ENCODE peak calls at places on chromosomes 6 and 20, in ten cellular contexts. X is cerebellar cortex; L is HS-5; B is mesendoderm; I is activated CD4-positive, alpha-beta T cell treated with anti-CD3 and anti-CD28 coated beads, Interleukin-2, amount 50 U/mL, for 1 hour; A is neural crest cell; U is PC-3; Y is endothelial cell; T is naive thymus-derived CD8-positive, alpha-beta T cell; Z is retina. J is an unnamed sample.
A peak's percentile ranks its signal among the peaks of the same experiment; 100 is the strongest.

GRCh38 chr6:11710221-11710836 is 68.3 kb downstream of the ADTRP start:
- DNase-seq in Z (peak; percentile 23), Y (no peak), A (no peak), L (no peak), T (peak; percentile 43), U (no peak), I (peak; percentile 61), X (no peak), B (peak; percentile 16), J (no peak)

GRCh38 chr6:157056275-157056674 is 267.0 kb downstream of the TMEM242 start:
- DNase-seq in X (no peak), I (no peak), U (no peak), Y (no peak), L (no peak), A (no peak), Z (no peak), T (no peak), B (no peak), J (no peak)

GRCh38 chr6:90411292-90411781 is 114.7 kb upstream of the BACH2 start:
- DNase-seq in B (peak; percentile 82), T (peak; percentile 7), A (no peak), X (no peak), U (peak; percentile 93), L (no peak), Y (no peak), I (peak; percentile 47), Z (no peak), J (peak; percentile 17)

GRCh38 chr6:21999012-21999528 is 297.8 kb downstream of the PRL start:
- DNase-seq in Y (no peak), B (peak; percentile 77), Z (peak; percentile 53), L (peak; percentile 15), I (no peak), U (no peak), X (peak; percentile 23), A (no peak), T (no peak), J (no peak)

GRCh38 chr6:38149526-38149925 is 330.0 kb downstream of the ZFAND3 start:
- DNase-seq in U (no peak), T (no peak), X (no peak), L (no peak), B (peak; percentile 85), Z (no peak), Y (no peak), A (no peak), I (no peak), J (no peak)

GRCh38 chr6:29887330-29887818 is 55.0 kb upstream of the HLA-A start:
- DNase-seq in L (no peak), A (no peak), Y (no peak), I (peak; percentile 44), B (peak; percentile 31), U (peak; percentile 12), X (peak; percentile 33), T (peak; percentile 31), Z (no peak), J (no peak)

GRCh38 chr6:16273266-16273665 is 34.9 kb downstream of the GMPR start:
- DNase-seq in B (no peak), U (peak; percentile 11), A (no peak), Y (no peak), I (no peak), T (no peak), X (peak; percentile 46), L (no peak), Z (no peak), J (no peak)

GRCh38 chr20:62768815-62769287 is 27.4 kb upstream of the MRGBP start:
- DNase-seq in A (no peak), L (no peak), I (no peak), Y (no peak), U (no peak), T (no peak), Z (peak; percentile 70), X (no peak), B (no peak), J (no peak)

GRCh38 chr6:56311086-56311485 is 63.7 kb upstream of the COL21A1 start:
- DNase-seq in A (no peak), I (no peak), Y (no peak), U (no peak), B (no peak), T (no peak), L (no peak), X (no peak), Z (no peak), J (no peak)

GRCh38 chr6:162379762-162380409 is 347.7 kb downstream of the PRKN start:
- DNase-seq in Z (peak; percentile 46), L (peak; percentile 3), I (no peak), Y (no peak), A (no peak), U (no peak), T (no peak), X (no peak), B (no peak), J (no peak)

GRCh38 chr6:166365221-166365620 is 17.5 kb downstream of the MPC1 start:
- DNase-seq in Z (no peak), B (peak; percentile 81), L (no peak), I (no peak), U (no peak), T (no peak), A (no peak), X (no peak), Y (no peak), J (no peak)

GRCh38 chr6:147418523-147418922 is 90.0 kb upstream of the SAMD5 start:
- DNase-seq in Y (no peak), Z (no peak), A (no peak), B (no peak), T (no peak), X (no peak), I (no peak), L (no peak), U (no peak), J (no peak)

GRCh38 chr6:170180671-170181337 is 110.1 kb downstream of the DLL1 start:
- DNase-seq in X (no peak), Z (no peak), Y (no peak), L (no peak), T (no peak), A (no peak), B (no peak), U (no peak), I (no peak), J (no peak)

GRCh38 chr20:52294106-52294628 is 102.6 kb upstream of the ZFP64 start:
- DNase-seq in U (peak; percentile 28), Y (no peak), L (no peak), B (no peak), X (no peak), Z (no peak), I (no peak), A (no peak), T (no peak), J (no peak)

GRCh38 chr6:13278991-13279390 is 49.3 kb downstream of the TBC1D7 start:
- DNase-seq in T (no peak), A (no peak), B (no peak), U (no peak), L (peak; percentile 56), Y (no peak), Z (no peak), I (no peak), X (no peak), J (no peak)

GRCh38 chr6:167804281-167805013 is 22.3 kb upstream of the AFDN start:
- DNase-seq in A (no peak), I (no peak), Y (no peak), Z (no peak), L (no peak), B (no peak), T (no peak), U (no peak), X (no peak), J (no peak)

GRCh38 chr6:27883136-27883535 is 29.1 kb downstream of the OR2B2 start:
- DNase-seq in B (no peak), X (no peak), A (no peak), U (no peak), Y (no peak), I (no peak), T (no peak), Z (no peak), L (no peak), J (no peak)

GRCh38 chr20:346640-347316 is at the start of gene NRSN2:
- DNase-seq in X (peak; percentile 78), A (peak; percentile 56), T (no peak), Y (peak; percentile 70), Z (peak; percentile 81), U (peak; percentile 65), L (no peak), B (peak; percentile 83), I (no peak), J (peak; percentile 40)

GRCh38 chr6:166621114-166621540 is 5.9 kb downstream of the RPS6KA2 start:
- DNase-seq in A (no peak), X (no peak), Y (no peak), L (no peak), B (peak; percentile 52), T (no peak), Z (no peak), U (no peak), I (no peak), J (no peak)

GRCh38 chr20:23826541-23827018 is at the start of gene CST2:
- DNase-seq in U (peak; percentile 56), Z (peak; percentile 13), X (no peak), B (peak; percentile 39), Y (no peak), I (no peak), T (no peak), A (no peak), L (no peak), J (no peak)

GRCh38 chr6:72218125-72218524 is 331.8 kb downstream of the RIMS1 start:
- DNase-seq in Z (peak; percentile 38), L (no peak), U (peak; percentile 13), Y (peak; percentile 65), T (no peak), B (peak; percentile 81), I (no peak), X (peak; percentile 94), A (peak; percentile 41), J (no peak)

GRCh38 chr6:7106752-7107577 is 796 bp upstream of the RREB1 start:
- DNase-seq in B (peak; percentile 70), A (peak; percentile 15), Y (peak; percentile 10), X (no peak), I (peak; percentile 69), T (peak; percentile 63), U (peak; percentile 21), L (no peak), Z (peak; percentile 66), J (no peak)

GRCh38 chr20:63504642-63505041 is 5.8 kb upstream of the EEF1A2 start:
- DNase-seq in T (no peak), Y (no peak), B (no peak), U (no peak), Z (no peak), L (no peak), X (no peak), I (no peak), A (no peak), J (no peak)

GRCh38 chr6:23390221-23390620 is 735.8 kb upstream of the NRSN1 start:
- DNase-seq in U (no peak), B (no peak), I (no peak), Y (no peak), X (no peak), L (no peak), T (no peak), Z (no peak), A (no peak), J (no peak)

GRCh38 chr6:56168601-56169000 is 78.8 kb downstream of the COL21A1 start:
- DNase-seq in A (no peak), B (no peak), Y (no peak), Z (no peak), U (peak; percentile 36), X (no peak), T (no peak), L (no peak), I (no peak), J (no peak)

J was measured in GM18507.